ENCODE peak calls at places on chromosomes 13 and 19, in six cellular contexts. One of them, this sample, is unnamed.

GRCh38 chr13:91778123-91778522 is 379.7 kb downstream of the GPC5 start:
- DNase-seq in HT1080: no peak
- DNase-seq in T1000: no peak
- DNase-seq in NCI-H2081: no peak
- DNase-seq in upper lobe of right lung: no peak
- DNase-seq in iris pigment epithelial cell: no peak
- DNase-seq in this sample: no peak

GRCh38 chr13:44088911-44089851 is 209.5 kb downstream of the LACC1 start:
- DNase-seq in iris pigment epithelial cell: no peak
- DNase-seq in T1000: no peak
- DNase-seq in NCI-H2081: no peak
- DNase-seq in HT1080: no peak
- DNase-seq in upper lobe of right lung: no peak
- DNase-seq in this sample: no peak

GRCh38 chr19:15210323-15210774 is 9.6 kb upstream of the NOTCH3 start:
- DNase-seq in upper lobe of right lung: peak
- DNase-seq in T1000: peak
- DNase-seq in HT1080: peak
- DNase-seq in NCI-H2081: no peak
- DNase-seq in iris pigment epithelial cell: no peak
- DNase-seq in this sample: peak

GRCh38 chr19:8028951-8029491 is 23.5 kb upstream of the CCL25 start:
- DNase-seq in HT1080: no peak
- DNase-seq in NCI-H2081: no peak
- DNase-seq in iris pigment epithelial cell: no peak
- DNase-seq in upper lobe of right lung: no peak
- DNase-seq in T1000: no peak
- DNase-seq in this sample: no peak

GRCh38 chr19:31532034-31532433 is 182.8 kb upstream of the TSHZ3 start:
- DNase-seq in upper lobe of right lung: no peak
- DNase-seq in NCI-H2081: no peak
- DNase-seq in T1000: no peak
- DNase-seq in HT1080: no peak
- DNase-seq in iris pigment epithelial cell: no peak
- DNase-seq in this sample: no peak

GRCh38 chr19:41219924-41220567 is 1.0 kb downstream of the AXL start:
- DNase-seq in upper lobe of right lung: peak
- DNase-seq in HT1080: peak
- DNase-seq in NCI-H2081: no peak
- DNase-seq in iris pigment epithelial cell: peak
- DNase-seq in T1000: no peak
- DNase-seq in this sample: no peak

GRCh38 chr13:62544928-62545327 is 1129.3 kb upstream of the PCDH20 start:
- DNase-seq in NCI-H2081: no peak
- DNase-seq in HT1080: no peak
- DNase-seq in upper lobe of right lung: no peak
- DNase-seq in iris pigment epithelial cell: no peak
- DNase-seq in T1000: no peak
- DNase-seq in this sample: no peak

GRCh38 chr13:95937700-95938320 is 115.4 kb downstream of the UGGT2 start:
- DNase-seq in NCI-H2081: no peak
- DNase-seq in iris pigment epithelial cell: no peak
- DNase-seq in T1000: no peak
- DNase-seq in HT1080: no peak
- DNase-seq in upper lobe of right lung: no peak
- DNase-seq in this sample: no peak

GRCh38 chr13:38767506-38768265 is 80.8 kb downstream of the FREM2 start:
- DNase-seq in iris pigment epithelial cell: no peak
- DNase-seq in T1000: no peak
- DNase-seq in NCI-H2081: no peak
- DNase-seq in HT1080: no peak
- DNase-seq in upper lobe of right lung: no peak
- DNase-seq in this sample: peak

GRCh38 chr19:33133438-33134031 is 1.6 kb downstream of the WDR88 start:
- DNase-seq in HT1080: no peak
- DNase-seq in T1000: no peak
- DNase-seq in NCI-H2081: no peak
- DNase-seq in iris pigment epithelial cell: no peak
- DNase-seq in upper lobe of right lung: no peak
- DNase-seq in this sample: no peak

GRCh38 chr19:47274071-47274890 is at the start of gene INAFM1:
- DNase-seq in iris pigment epithelial cell: peak
- DNase-seq in NCI-H2081: peak
- DNase-seq in T1000: peak
- DNase-seq in upper lobe of right lung: peak
- DNase-seq in HT1080: peak
- DNase-seq in this sample: peak

GRCh38 chr13:42653694-42654093 is 79.7 kb downstream of the TNFSF11 start:
- DNase-seq in NCI-H2081: no peak
- DNase-seq in HT1080: no peak
- DNase-seq in iris pigment epithelial cell: no peak
- DNase-seq in upper lobe of right lung: no peak
- DNase-seq in T1000: no peak
- DNase-seq in this sample: no peak

GRCh38 chr13:80180745-80181144 is 160.2 kb downstream of the SPRY2 start:
- DNase-seq in HT1080: no peak
- DNase-seq in upper lobe of right lung: no peak
- DNase-seq in NCI-H2081: no peak
- DNase-seq in T1000: no peak
- DNase-seq in iris pigment epithelial cell: no peak
- DNase-seq in this sample: no peak

GRCh38 chr13:48043789-48044503 is 6.4 kb downstream of the NUDT15 start:
- DNase-seq in NCI-H2081: no peak
- DNase-seq in upper lobe of right lung: no peak
- DNase-seq in iris pigment epithelial cell: peak
- DNase-seq in T1000: no peak
- DNase-seq in HT1080: peak
- DNase-seq in this sample: peak

GRCh38 chr13:65112123-65113075 is 2117.7 kb downstream of the PCDH9 start:
- DNase-seq in iris pigment epithelial cell: peak
- DNase-seq in HT1080: peak
- DNase-seq in upper lobe of right lung: no peak
- DNase-seq in T1000: no peak
- DNase-seq in NCI-H2081: no peak
- DNase-seq in this sample: no peak

GRCh38 chr19:11480927-11481776 is at the start of gene ELAVL3:
- DNase-seq in iris pigment epithelial cell: no peak
- DNase-seq in upper lobe of right lung: no peak
- DNase-seq in HT1080: no peak
- DNase-seq in T1000: no peak
- DNase-seq in NCI-H2081: peak
- DNase-seq in this sample: no peak

GRCh38 chr19:1244693-1245451 is 3.3 kb downstream of the ATP5F1D start:
- DNase-seq in HT1080: no peak
- DNase-seq in NCI-H2081: no peak
- DNase-seq in iris pigment epithelial cell: no peak
- DNase-seq in upper lobe of right lung: peak
- DNase-seq in T1000: peak
- DNase-seq in this sample: no peak

GRCh38 chr13:76516013-76516412 is 370.2 kb downstream of the KCTD12 start:
- DNase-seq in iris pigment epithelial cell: peak
- DNase-seq in NCI-H2081: no peak
- DNase-seq in upper lobe of right lung: no peak
- DNase-seq in HT1080: peak
- DNase-seq in T1000: no peak
- DNase-seq in this sample: peak

GRCh38 chr13:22517544-22517943 is 663.2 kb upstream of the SGCG start:
- DNase-seq in iris pigment epithelial cell: no peak
- DNase-seq in NCI-H2081: peak
- DNase-seq in T1000: no peak
- DNase-seq in upper lobe of right lung: no peak
- DNase-seq in HT1080: no peak
- DNase-seq in this sample: peak

GRCh38 chr19:13764101-13764807 is at the start of gene MRI1:
- DNase-seq in iris pigment epithelial cell: peak
- DNase-seq in upper lobe of right lung: peak
- DNase-seq in T1000: peak
- DNase-seq in HT1080: peak
- DNase-seq in NCI-H2081: peak
- DNase-seq in this sample: no peak

GRCh38 chr19:27876489-27876888 is 1336.5 kb downstream of the UQCRFS1 start:
- DNase-seq in NCI-H2081: no peak
- DNase-seq in upper lobe of right lung: no peak
- DNase-seq in T1000: no peak
- DNase-seq in HT1080: no peak
- DNase-seq in iris pigment epithelial cell: no peak
- DNase-seq in this sample: no peak

GRCh38 chr13:98523455-98524102 is 53.3 kb downstream of the STK24 start:
- DNase-seq in NCI-H2081: no peak
- DNase-seq in upper lobe of right lung: peak
- DNase-seq in T1000: no peak
- DNase-seq in iris pigment epithelial cell: no peak
- DNase-seq in HT1080: no peak
- DNase-seq in this sample: no peak

This sample was measured in bronchial epithelial cell.